ENCODE peak calls at places on chromosomes 5 and 9, in nine cellular contexts. I, O, E, P, R, G, W, L and U are unnamed samples.

GRCh38 chr5:100901851-100902341 is 1.2 kb downstream of the ST8SIA4 start:
- DNase-seq in P (peak; percentile 32), W (peak; percentile 50), E (no peak), L (peak; percentile 60), R (no peak), G (no peak), O (peak; percentile 20), I (no peak), U (no peak)

GRCh38 chr5:59725393-59725768 is 168.1 kb downstream of the PDE4D start:
- DNase-seq in I (no peak), O (no peak), L (no peak), P (no peak), G (no peak), R (no peak), E (no peak), W (no peak), U (no peak)

GRCh38 chr5:173888473-173889135 is 455 bp downstream of the CPEB4 start:
- DNase-seq in R (peak; percentile 49), E (no peak), O (peak; percentile 28), G (no peak), L (peak; percentile 66), P (no peak), I (no peak), W (no peak), U (peak; percentile 35)

GRCh38 chr5:164202338-164202737 is 696.9 kb downstream of the MAT2B start:
- DNase-seq in O (no peak), L (no peak), R (no peak), E (no peak), P (no peak), I (no peak), G (no peak), W (no peak), U (no peak)

GRCh38 chr5:175664723-175665122 is 6.9 kb downstream of the HRH2 start:
- DNase-seq in L (no peak), W (no peak), O (no peak), E (no peak), R (no peak), P (no peak), G (no peak), I (no peak), U (no peak)

GRCh38 chr5:168374532-168374931 is 83.1 kb downstream of the WWC1 start:
- DNase-seq in L (no peak), W (no peak), E (no peak), O (no peak), R (no peak), I (no peak), G (no peak), P (no peak), U (no peak)

GRCh38 chr5:6722015-6722414 is 8.8 kb downstream of the TENT4A start:
- DNase-seq in L (no peak), G (no peak), E (no peak), W (no peak), P (no peak), O (peak; percentile 19), I (no peak), R (no peak), U (no peak)

GRCh38 chr5:73903169-73903568 is 277.2 kb downstream of the ARHGEF28 start:
- DNase-seq in O (no peak), G (no peak), E (no peak), I (no peak), L (no peak), R (no peak), P (no peak), W (no peak), U (no peak)

GRCh38 chr9:69602768-69603167 is 69.4 kb downstream of the APBA1 start:
- DNase-seq in P (no peak), O (no peak), L (no peak), I (no peak), G (no peak), R (no peak), E (no peak), W (no peak), U (no peak)

GRCh38 chr9:74125916-74126315 is 371.2 kb upstream of the RORB start:
- DNase-seq in I (no peak), G (no peak), E (no peak), O (no peak), R (no peak), L (no peak), P (no peak), W (no peak), U (no peak)

GRCh38 chr5:52692039-52692438 is 95.7 kb upstream of the ITGA1 start:
- DNase-seq in G (no peak), W (no peak), P (no peak), L (no peak), R (no peak), O (no peak), E (no peak), I (no peak), U (no peak)

DNA sequence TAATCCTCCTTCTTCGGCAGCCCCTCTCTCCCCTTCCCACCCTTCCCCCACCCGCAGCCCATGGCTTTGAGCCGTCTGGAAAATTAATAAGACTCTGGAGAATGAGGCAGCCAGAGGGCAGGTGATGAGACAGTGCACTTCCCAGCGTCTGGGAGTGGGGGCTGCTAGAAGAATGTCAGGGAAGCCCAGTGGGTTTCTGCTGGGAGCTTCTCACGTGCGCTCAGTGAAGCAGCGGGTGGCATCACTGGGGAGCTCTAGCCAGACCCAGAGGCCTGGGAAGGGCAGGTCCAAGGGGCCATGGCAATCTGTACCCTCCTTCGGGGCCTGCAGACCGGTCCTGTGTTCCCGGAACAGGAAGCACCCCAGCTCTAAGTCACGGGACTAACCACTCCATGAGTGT is 164.9 kb upstream of the OTULINL start:
- DNase-seq in I (no peak), G (no peak), O (no peak), E (no peak), P (no peak), L (no peak), W (no peak), R (no peak), U (no peak)
- TF ChIP-seq EP300 in I (no peak), G (no peak), O (no peak), E (no peak), P (no peak), L (no peak), W (no peak), R (no peak), U (no peak)

GRCh38 chr5:159094745-159095144 is 5.0 kb downstream of the EBF1 start:
- DNase-seq in O (peak; percentile 87), E (peak; percentile 8), W (peak; percentile 91), L (peak; percentile 92), P (peak; percentile 50), I (peak; percentile 78), G (no peak), R (peak; percentile 57), U (peak; percentile 53)

GRCh38 chr5:159096555-159097460 is 2.9 kb downstream of the EBF1 start:
- DNase-seq in W (no peak), E (no peak), I (no peak), R (no peak), L (no peak), P (no peak), G (no peak), O (peak; percentile 27), U (peak; percentile 65)

GRCh38 chr5:159095882-159096554 is 3.7 kb downstream of the EBF1 start:
- DNase-seq in W (no peak), R (no peak), G (no peak), L (no peak), E (no peak), P (no peak), I (no peak), O (no peak), U (no peak)

GRCh38 chr5:159097461-159098284 is 2.0 kb downstream of the EBF1 start:
- DNase-seq in L (no peak), R (peak; percentile 46), O (peak; percentile 64), P (no peak), E (no peak), G (no peak), I (no peak), W (peak; percentile 43), U (no peak)

DNA sequence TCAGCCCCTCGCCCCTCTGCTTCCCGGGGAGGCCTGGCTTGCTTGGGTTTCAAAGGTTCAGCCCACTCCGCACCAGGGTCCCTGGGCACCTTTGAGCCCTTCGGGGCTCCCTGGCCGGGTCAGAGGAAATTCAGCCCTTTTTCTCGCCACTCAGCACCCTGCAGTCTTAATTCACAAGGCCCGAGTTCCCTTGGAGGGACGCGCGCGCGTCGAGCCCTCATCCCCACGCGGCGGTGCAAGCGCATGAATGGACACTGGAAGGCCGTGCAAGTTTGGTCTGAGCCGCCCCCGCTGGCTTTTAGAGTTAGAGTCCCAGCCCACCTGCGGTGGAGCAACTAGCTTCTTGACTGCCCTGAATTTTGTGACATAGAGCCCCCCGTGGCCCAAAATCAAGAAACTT is 4.5 kb downstream of the EBF1 start:
- DNase-seq in R (no peak), P (no peak), E (no peak), L (no peak), W (no peak), I (no peak), O (no peak), G (no peak), U (no peak)
- H3K36me3 ChIP-seq in R (no peaks in the 10 kb centered on the region), P (no peaks in the 10 kb centered on the region), E (no peaks in the 10 kb centered on the region), L (no peaks in the 10 kb centered on the region), W (no peaks in the 10 kb centered on the region), I (no peaks in the 10 kb centered on the region), O (no peaks in the 10 kb centered on the region), G (no peaks in the 10 kb centered on the region), U (no peaks in the 10 kb centered on the region)

GRCh38 chr5:169946743-169947142 is 33.6 kb downstream of the INSYN2B start:
- DNase-seq in G (no peak), R (no peak), W (no peak), P (no peak), I (no peak), E (no peak), O (no peak), L (no peak), U (no peak)

GRCh38 chr5:169944115-169944514 is 36.2 kb downstream of the INSYN2B start:
- DNase-seq in I (no peak), W (no peak), L (no peak), G (no peak), E (no peak), O (no peak), R (no peak), P (no peak), U (no peak)

GRCh38 chr5:169944922-169945675 is 35.2 kb downstream of the INSYN2B start:
- DNase-seq in R (no peak), O (no peak), E (no peak), L (no peak), I (no peak), G (no peak), W (peak; percentile 12), P (no peak), U (no peak)

GRCh38 chr5:169942181-169942580 is 38.1 kb downstream of the INSYN2B start:
- DNase-seq in W (no peak), P (no peak), G (no peak), I (no peak), E (no peak), O (no peak), R (no peak), L (no peak), U (no peak)

GRCh38 chr5:169945831-169946261 is 34.4 kb downstream of the INSYN2B start:
- DNase-seq in P (peak; percentile 26), W (peak; percentile 8), O (peak; percentile 55), R (peak; percentile 26), G (no peak), I (no peak), L (peak; percentile 66), E (no peak), U (peak; percentile 40)
- TF ChIP-seq EP300 in P (no peak), W (no peak), O (no peak), R (no peak), G (no peak), I (no peak), L (no peak), E (no peak), U (no peak)

DNA sequence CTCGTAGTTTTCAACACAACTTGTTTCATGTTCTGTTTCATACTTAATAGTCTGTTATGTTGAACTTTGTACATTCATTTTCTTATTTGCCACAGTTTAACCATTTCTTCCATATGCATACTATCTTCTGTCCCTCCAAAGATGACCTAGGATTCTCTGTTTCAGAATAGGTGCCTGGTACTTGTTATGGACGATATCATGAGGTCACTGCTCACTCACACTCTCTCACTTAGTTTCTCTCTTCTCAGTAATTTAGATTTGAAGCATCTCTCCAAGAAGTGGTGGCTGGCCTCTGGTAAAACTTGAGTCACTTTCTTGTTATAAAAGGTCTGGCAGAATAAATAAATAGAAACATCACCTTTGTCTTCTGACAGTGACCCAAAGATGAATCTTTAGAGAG is 28.4 kb downstream of the FBXO38 start:
- DNase-seq in G (no peak), L (no peak), W (no peak), E (no peak), I (no peak), P (no peak), O (no peak), R (no peak), U (no peak)
- H3K36me3 ChIP-seq in G (peaks cover 14% of the 10 kb centered on the region), L (peaks cover 20% of the 10 kb centered on the region), W (peaks cover 13% of the 10 kb centered on the region), E (peaks cover 82% of the 10 kb centered on the region), I (peaks cover 89% of the 10 kb centered on the region), P (peaks cover 42% of the 10 kb centered on the region), O (peaks cover 2% of the 10 kb centered on the region), R (peaks cover 99% of the 10 kb centered on the region), U (peaks cover 39% of the 10 kb centered on the region)